ENCODE peak calls at places on chromosomes 1 and 21, in seven cellular contexts. E is fibroblast of lung, T is neural progenitor cell, A is PC-9, O is HCT116, R is PC-3, N is H1. X is an unnamed sample.

GRCh38 chr1:210072129-210072528 is 134.1 kb downstream of the SYT14 start:
- DNase-seq in E (no peak), T (no peak), A (no peak), O (no peak), R (no peak), N (no peak), X (no peak)

GRCh38 chr1:160755864-160756616 is 17.0 kb downstream of the SLAMF7 start:
- DNase-seq in E (no peak), T (no peak), A (no peak), O (no peak), R (no peak), N (no peak), X (no peak)

GRCh38 chr1:245155186-245156040 is 628 bp downstream of the KIF26B start:
- DNase-seq in E (peak), T (peak), A (no peak), O (no peak), R (peak), N (no peak), X (peak)

GRCh38 chr1:2980849-2981248 is 40.4 kb upstream of the ACTRT2 start:
- DNase-seq in E (no peak), T (no peak), A (no peak), O (no peak), R (no peak), N (no peak), X (no peak)

GRCh38 chr21:35367558-35367957 is 318.5 kb upstream of the RUNX1 start:
- DNase-seq in E (no peak), T (no peak), A (no peak), O (no peak), R (no peak), N (no peak), X (no peak)

GRCh38 chr21:40466893-40467483 is 380.0 kb downstream of the DSCAM start:
- DNase-seq in E (no peak), T (peak), A (no peak), O (no peak), R (peak), N (no peak), X (peak)

GRCh38 chr1:224168859-224169380 is 14.1 kb upstream of the DEGS1 start:
- DNase-seq in E (peak), T (no peak), A (peak), O (no peak), R (peak), N (no peak), X (no peak)

GRCh38 chr1:169044296-169044695 is 62.2 kb upstream of the ATP1B1 start:
- DNase-seq in E (no peak), T (no peak), A (peak), O (no peak), R (peak), N (no peak), X (peak)

GRCh38 chr1:16243936-16244649 is 7.1 kb upstream of the CPLANE2 start:
- DNase-seq in E (peak), T (peak), A (peak), O (peak), R (peak), N (peak), X (peak)

GRCh38 chr21:34797926-34798595 is 129.3 kb downstream of the CLIC6 start:
- DNase-seq in E (no peak), T (no peak), A (peak), O (no peak), R (no peak), N (no peak), X (peak)

GRCh38 chr1:159860456-159860855 is 2.0 kb downstream of the VSIG8 start:
- DNase-seq in E (no peak), T (no peak), A (no peak), O (no peak), R (no peak), N (no peak), X (no peak)

GRCh38 chr1:16155537-16156410 is at the start of gene EPHA2:
- DNase-seq in E (peak), T (peak), A (peak), O (peak), R (peak), N (peak), X (peak)

GRCh38 chr1:62428351-62428750 is 8.5 kb upstream of the USP1 start:
- DNase-seq in E (no peak), T (no peak), A (no peak), O (no peak), R (no peak), N (no peak), X (no peak)

GRCh38 chr1:110233861-110234260 is 23.7 kb downstream of the KCNC4 start:
- DNase-seq in E (no peak), T (no peak), A (no peak), O (no peak), R (no peak), N (no peak), X (no peak)

GRCh38 chr1:12370241-12370980 is 140.6 kb downstream of the VPS13D start:
- DNase-seq in E (no peak), T (no peak), A (no peak), O (no peak), R (no peak), N (no peak), X (no peak)

GRCh38 chr1:167472729-167473529 is 45.4 kb downstream of the CD247 start:
- DNase-seq in E (no peak), T (no peak), A (no peak), O (no peak), R (no peak), N (no peak), X (no peak)

GRCh38 chr1:82001345-82001744 is 200.6 kb downstream of the ADGRL2 start:
- DNase-seq in E (no peak), T (peak), A (no peak), O (no peak), R (no peak), N (no peak), X (no peak)

GRCh38 chr1:161044535-161044907 is 1.3 kb downstream of the USF1 start:
- DNase-seq in E (peak), T (peak), A (no peak), O (no peak), R (no peak), N (no peak), X (no peak)

GRCh38 chr1:241499910-241500309 is 19.6 kb downstream of the FH start:
- DNase-seq in E (peak), T (peak), A (no peak), O (no peak), R (peak), N (no peak), X (peak)

GRCh38 chr1:241115784-241116183 is 241.2 kb downstream of the RGS7 start:
- DNase-seq in E (no peak), T (no peak), A (no peak), O (no peak), R (no peak), N (no peak), X (no peak)

GRCh38 chr1:201013031-201013485 is 10.5 kb downstream of the KIF21B start:
- DNase-seq in E (no peak), T (no peak), A (peak), O (no peak), R (peak), N (no peak), X (no peak)

GRCh38 chr1:15684468-15685283 is 556 bp downstream of the PLEKHM2 start:
- DNase-seq in E (peak), T (peak), A (no peak), O (no peak), R (no peak), N (no peak), X (peak)

GRCh38 chr1:210132582-210132981 is 100.0 kb upstream of the SERTAD4 start:
- DNase-seq in E (peak), T (peak), A (no peak), O (no peak), R (peak), N (no peak), X (peak)

GRCh38 chr1:64601207-64601606 is 131.3 kb downstream of the CACHD1 start:
- DNase-seq in E (no peak), T (no peak), A (no peak), O (no peak), R (no peak), N (no peak), X (no peak)

GRCh38 chr1:108663074-108663473 is 2.2 kb upstream of the HENMT1 start:
- DNase-seq in E (peak), T (no peak), A (no peak), O (no peak), R (no peak), N (no peak), X (no peak)

GRCh38 chr1:74266001-74266400 is 30.8 kb downstream of the TNNI3K start:
- DNase-seq in E (no peak), T (no peak), A (no peak), O (no peak), R (no peak), N (no peak), X (no peak)

GRCh38 chr1:222909586-222909985 is 94.7 kb downstream of the DISP1 start:
- DNase-seq in E (peak), T (no peak), A (no peak), O (no peak), R (no peak), N (no peak), X (peak)

GRCh38 chr1:228076796-228077430 is 5.6 kb upstream of the ARF1 start:
- DNase-seq in E (no peak), T (no peak), A (no peak), O (no peak), R (no peak), N (no peak), X (no peak)

GRCh38 chr21:37463083-37463780 is 96.7 kb downstream of the DYRK1A start:
- DNase-seq in E (peak), T (peak), A (peak), O (peak), R (peak), N (no peak), X (peak)

GRCh38 chr1:100735244-100735643 is 15.7 kb downstream of the VCAM1 start:
- DNase-seq in E (no peak), T (peak), A (no peak), O (no peak), R (no peak), N (no peak), X (no peak)

GRCh38 chr1:183989078-183989577 is 48.4 kb downstream of the COLGALT2 start:
- DNase-seq in E (peak), T (no peak), A (no peak), O (no peak), R (peak), N (no peak), X (peak)

GRCh38 chr1:1919304-1920056 is 401 bp upstream of the TMEM52 start:
- DNase-seq in E (peak), T (peak), A (peak), O (peak), R (peak), N (peak), X (peak)
- H3K27ac ChIP-seq in E (no peak), T (no peak), A (no peak), O (peak), R (no peak), N (no peak), X (no peak)

GRCh38 chr1:205344010-205344808 is 12.5 kb downstream of the KLHDC8A start:
- DNase-seq in E (no peak), T (peak), A (no peak), O (no peak), R (no peak), N (no peak), X (no peak)
- TF ChIP-seq EZH2 in E (peak), T (peak), A (no peak), O (no peak), R (peak), N (no peak), X (peak)

GRCh38 chr1:232630047-232630893 is at the start of gene SIPA1L2:
- DNase-seq in E (peak), T (peak), A (peak), O (peak), R (peak), N (peak), X (peak)
- TF ChIP-seq CTCF in E (peak), T (peak), A (peak), O (peak), R (peak), N (peak), X (peak)

GRCh38 chr1:21337931-21338567 is 47.8 kb upstream of the ECE1 start:
- DNase-seq in E (peak), T (no peak), A (peak), O (no peak), R (peak), N (no peak), X (no peak)
- H3K27ac ChIP-seq in E (peak), T (no peak), A (peak), O (no peak), R (peak), N (no peak), X (no peak)

DNA sequence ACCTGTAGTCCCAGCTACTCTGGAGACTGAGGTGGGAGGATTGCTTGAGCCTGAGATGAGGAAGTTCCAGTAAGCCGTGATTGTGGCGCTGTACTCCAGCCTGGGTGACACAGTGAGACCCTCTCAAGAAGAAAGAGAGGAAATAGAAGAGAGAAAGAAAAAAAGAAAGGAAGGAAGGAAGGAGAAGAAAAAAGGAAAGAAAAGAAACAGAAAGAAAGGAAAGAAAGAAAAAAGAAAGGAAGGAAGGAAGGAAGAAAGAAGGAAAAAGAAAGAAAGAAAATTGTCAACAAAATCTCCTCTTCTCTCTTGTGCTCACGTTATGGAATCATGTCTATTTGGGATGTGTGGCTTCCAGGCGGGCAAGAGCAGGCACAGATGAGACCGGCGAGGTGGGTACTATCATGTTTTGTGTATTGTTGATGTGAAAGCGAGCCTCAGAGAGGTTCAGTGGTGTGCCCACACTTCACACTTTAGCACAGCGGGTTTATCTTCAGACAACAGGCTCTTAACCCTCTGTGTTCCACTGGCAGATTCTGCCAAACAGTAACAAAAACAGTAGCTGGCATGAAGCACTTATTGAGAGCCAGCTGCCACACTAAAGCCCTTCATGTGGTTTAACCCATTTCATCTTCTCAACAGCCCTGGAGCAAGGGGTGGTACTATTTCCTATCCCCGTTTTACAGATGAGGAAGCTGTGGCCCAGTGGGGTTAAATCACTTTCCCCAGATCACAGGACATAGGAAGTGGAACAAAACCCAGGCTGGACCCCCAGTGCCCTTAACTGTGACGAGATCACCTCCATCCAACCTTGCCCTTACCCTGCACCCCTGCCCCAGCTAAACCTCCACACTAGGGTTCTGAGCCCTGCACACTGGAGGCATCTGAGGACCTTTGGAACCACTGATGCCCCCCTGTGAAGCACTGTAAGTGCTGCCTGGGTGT is 94.7 kb upstream of the TARDBP start:
- DNase-seq in E (no peak), T (no peak), A (no peak), O (no peak), R (no peak), N (no peak), X (no peak)
- TF ChIP-seq EZH2 in E (no peak), T (no peak), A (no peak), O (no peak), R (no peak), N (no peak), X (no peak)